ENCODE peak calls at places on chromosome 9, in ten cellular contexts. R, Y, V, T, D, C, X, H, L and S are unnamed samples.
A peak's percentile ranks its signal among the peaks of the same experiment; 100 is the strongest.

GRCh38 chr9:38357350-38358114 is 35.0 kb upstream of the ALDH1B1 start:
- DNase-seq in R (no peak), Y (no peak), V (no peak), T (no peak), D (no peak), C (no peak), X (no peak), H (no peak), L (no peak), S (no peak)

GRCh38 chr9:35691325-35691631 is 1.6 kb upstream of the TPM2 start:
- DNase-seq in R (no peak), Y (no peak), V (no peak), T (no peak), D (no peak), C (no peak), X (no peak), H (no peak), L (no peak), S (no peak)

GRCh38 chr9:85421641-85422040 is 320.1 kb downstream of the AGTPBP1 start:
- DNase-seq in R (no peak), Y (no peak), V (no peak), T (no peak), D (no peak), C (no peak), X (no peak), H (no peak), L (no peak), S (no peak)

GRCh38 chr9:16809912-16810610 is 60.4 kb downstream of the BNC2 start:
- DNase-seq in R (no peak), Y (no peak), V (no peak), T (no peak), D (no peak), C (no peak), X (no peak), H (no peak), L (no peak), S (no peak)

GRCh38 chr9:91515074-91515687 is 91.5 kb upstream of the NFIL3 start:
- DNase-seq in R (no peak), Y (peak; percentile 94), V (no peak), T (peak; percentile 75), D (no peak), C (peak; percentile 87), X (peak; percentile 65), H (no peak), L (no peak), S (peak; percentile 88)

GRCh38 chr9:22238809-22239684 is 207.6 kb upstream of the DMRTA1 start:
- DNase-seq in R (no peak), Y (peak; percentile 75), V (no peak), T (no peak), D (no peak), C (peak; percentile 14), X (no peak), H (no peak), L (no peak), S (no peak)

GRCh38 chr9:96249746-96250145 is 52.2 kb downstream of the HSD17B3 start:
- DNase-seq in R (no peak), Y (no peak), V (no peak), T (no peak), D (no peak), C (no peak), X (no peak), H (no peak), L (no peak), S (no peak)

GRCh38 chr9:84271004-84271886 is 69.3 kb downstream of the SLC28A3 start:
- DNase-seq in R (peak; percentile 20), Y (peak; percentile 81), V (peak; percentile 11), T (peak; percentile 13), D (peak; percentile 29), C (peak; percentile 75), X (peak; percentile 43), H (no peak), L (peak; percentile 66), S (peak; percentile 73)

DNA sequence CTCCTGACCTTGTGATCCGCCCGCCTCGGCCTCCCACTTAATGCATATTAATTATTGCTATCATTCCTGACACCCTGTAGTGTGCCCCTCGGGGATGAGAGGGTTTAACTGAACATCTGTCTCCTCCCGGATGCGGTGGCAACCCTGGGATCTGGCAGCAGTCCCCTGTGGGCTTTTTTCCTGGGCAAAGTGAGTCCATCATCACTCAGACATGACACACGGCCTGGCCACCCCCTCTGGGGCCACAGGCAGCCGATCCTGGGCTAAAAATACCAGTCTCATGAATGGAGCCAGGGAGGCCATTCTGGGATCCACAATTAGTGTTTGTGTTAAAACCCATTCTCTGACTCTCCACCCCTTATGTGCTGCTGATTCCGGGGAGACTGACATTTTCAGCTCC is 161.2 kb downstream of the RGS3 start:
- DNase-seq in R (no peak), Y (no peak), V (no peak), T (no peak), D (no peak), C (peak; percentile 87), X (no peak), H (no peak), L (peak; percentile 32), S (no peak)
- H3K4me3 ChIP-seq in R (no peak overlapping the region), Y (no peak overlapping the region), V (no peak overlapping the region), T (no peak overlapping the region), D (no peak overlapping the region), C (no peak overlapping the region), X (no peak overlapping the region), H (no peak overlapping the region), L (no peak overlapping the region), S (no peak overlapping the region)

DNA sequence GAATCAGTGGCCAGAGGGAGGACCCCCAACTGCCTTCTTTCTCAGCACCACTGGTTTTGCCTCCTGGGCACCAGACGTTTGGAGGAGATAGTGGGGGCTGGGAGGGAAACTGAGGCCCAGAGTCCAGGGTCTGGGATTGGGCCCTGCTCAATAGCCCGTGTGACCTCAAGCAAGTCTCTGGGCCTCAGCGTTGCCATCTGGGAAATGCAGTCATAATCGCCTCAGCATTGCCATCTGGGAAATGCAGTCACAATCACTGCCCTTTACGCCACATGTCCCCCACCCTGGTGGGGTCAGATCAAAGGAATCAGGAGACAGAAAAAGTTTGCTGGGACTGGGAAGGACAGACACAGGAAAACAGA is 1.6 kb downstream of the SH2D3C start:
- DNase-seq in R (no peak), Y (no peak), V (no peak), T (no peak), D (no peak), C (no peak), X (no peak), H (no peak), L (no peak), S (no peak)
- H3K4me3 ChIP-seq in R (peak overlapping the region; percentile 89), Y (no peak overlapping the region), V (peak overlapping the region; percentile 87), T (no peak overlapping the region), D (peak overlapping the region; percentile 19), C (no peak overlapping the region), X (no peak overlapping the region), H (no peak overlapping the region), L (peak overlapping the region; percentile 43), S (no peak overlapping the region)

GRCh38 chr9:127406799-127407504 is 10.0 kb downstream of the SLC2A8 start:
- DNase-seq in R (no peak), Y (no peak), V (no peak), T (no peak), D (no peak), C (no peak), X (no peak), H (no peak), L (no peak), S (no peak)

GRCh38 chr9:127415657-127416056 is 8.5 kb upstream of the ZNF79 start:
- DNase-seq in R (no peak), Y (no peak), V (no peak), T (no peak), D (no peak), C (no peak), X (no peak), H (no peak), L (no peak), S (no peak)

GRCh38 chr9:127407505-127407868 is 10.5 kb downstream of the SLC2A8 start:
- DNase-seq in R (no peak), Y (no peak), V (no peak), T (no peak), D (no peak), C (no peak), X (no peak), H (no peak), L (no peak), S (no peak)

GRCh38 chr9:127415158-127415557 is 9.0 kb upstream of the ZNF79 start:
- DNase-seq in R (no peak), Y (no peak), V (no peak), T (no peak), D (no peak), C (no peak), X (no peak), H (no peak), L (no peak), S (no peak)

DNA sequence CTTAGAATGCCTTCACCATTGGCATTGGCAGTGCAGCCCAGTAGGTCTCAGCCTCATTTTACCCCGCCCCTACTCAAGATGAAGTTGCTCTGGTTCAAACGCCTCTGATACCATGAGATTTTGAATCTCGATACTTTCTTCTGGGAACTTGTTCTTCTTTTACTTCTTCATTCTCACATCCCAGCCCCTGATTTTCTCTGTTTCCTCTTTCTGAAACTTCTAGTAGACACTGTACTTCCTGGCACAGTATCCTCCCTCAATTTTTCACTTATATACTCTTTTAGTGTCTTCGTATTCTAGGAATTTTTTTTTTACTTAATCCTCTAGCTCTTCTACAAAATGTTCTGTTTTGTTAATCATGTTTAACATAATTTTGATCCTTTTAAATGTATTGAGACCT is 13.1 kb upstream of the ZNF79 start:
- DNase-seq in R (no peak), Y (no peak), V (no peak), T (no peak), D (no peak), C (no peak), X (no peak), H (no peak), L (no peak), S (no peak)
- H3K4me3 ChIP-seq in R (no peak overlapping the region), Y (no peak overlapping the region), V (no peak overlapping the region), T (no peak overlapping the region), D (no peak overlapping the region), C (no peak overlapping the region), X (no peak overlapping the region), H (no peak overlapping the region), L (no peak overlapping the region), S (no peak overlapping the region)

GRCh38 chr9:119366909-119367690 is 2.1 kb downstream of the BRINP1 start:
- DNase-seq in R (no peak), Y (no peak), V (no peak), T (no peak), D (no peak), C (no peak), X (no peak), H (no peak), L (no peak), S (no peak)

GRCh38 chr9:119369670-119370366 is 583 bp upstream of the BRINP1 start:
- DNase-seq in R (no peak), Y (no peak), V (no peak), T (no peak), D (no peak), C (no peak), X (no peak), H (no peak), L (no peak), S (no peak)

GRCh38 chr9:119368179-119368578 is 1.1 kb downstream of the BRINP1 start:
- DNase-seq in R (no peak), Y (no peak), V (no peak), T (no peak), D (no peak), C (no peak), X (no peak), H (no peak), L (no peak), S (no peak)

GRCh38 chr9:119370816-119371215 is 1.6 kb upstream of the BRINP1 start:
- DNase-seq in R (no peak), Y (peak; percentile 34), V (no peak), T (no peak), D (peak; percentile 21), C (no peak), X (peak; percentile 52), H (peak; percentile 18), L (peak; percentile 68), S (no peak)

GRCh38 chr9:119368681-119369581 is at the start of gene BRINP1:
- DNase-seq in R (no peak), Y (peak; percentile 4), V (no peak), T (no peak), D (peak; percentile 18), C (no peak), X (peak; percentile 23), H (peak; percentile 94), L (peak; percentile 65), S (no peak)
- H3K4me3 ChIP-seq in R (no peak within 1 kb of the TSS), Y (peak within 1 kb of the TSS; percentile 8), V (no peak within 1 kb of the TSS), T (peak within 1 kb of the TSS; percentile 27), D (peak within 1 kb of the TSS; percentile 23), C (peak within 1 kb of the TSS; percentile 29), X (peak within 1 kb of the TSS; percentile 57), H (peak within 1 kb of the TSS; percentile 69), L (peak within 1 kb of the TSS; percentile 29), S (peak within 1 kb of the TSS; percentile 35)